ENCODE peak calls at places on chromosomes 2 and 18, in nine cellular contexts. B, P, D, T, F, R, Q, L and H are unnamed samples.
A peak's percentile ranks its signal among the peaks of the same experiment; 100 is the strongest.

GRCh38 chr2:200330351-200331120 is 24.0 kb downstream of the SPATS2L start:
- DNase-seq in B (no peak), R (no peak), T (no peak), P (no peak), D (no peak), Q (no peak), F (no peak), L (no peak), H (no peak)

GRCh38 chr2:179096090-179096489 is 46.2 kb upstream of the CCDC141 start:
- DNase-seq in T (no peak), F (no peak), Q (no peak), R (no peak), P (no peak), B (no peak), L (no peak), D (no peak), H (no peak)

GRCh38 chr18:42114310-42114943 is 159.4 kb downstream of the PIK3C3 start:
- DNase-seq in T (peak; percentile 48), D (peak; percentile 94), Q (no peak), P (peak; percentile 63), L (peak; percentile 28), B (peak; percentile 75), R (peak; percentile 52), F (peak; percentile 76), H (peak; percentile 37)

GRCh38 chr18:50627594-50628542 is 68.0 kb downstream of the MAPK4 start:
- DNase-seq in R (no peak), T (no peak), F (no peak), Q (no peak), P (no peak), D (no peak), L (no peak), B (no peak), H (peak; percentile 70)

GRCh38 chr2:60313470-60314172 is 239.8 kb downstream of the BCL11A start:
- DNase-seq in T (no peak), R (no peak), D (peak; percentile 59), L (no peak), B (no peak), F (no peak), Q (no peak), P (no peak), H (no peak)

GRCh38 chr2:84969511-84970265 is 1.3 kb upstream of the KCMF1 start:
- DNase-seq in Q (no peak), L (no peak), P (no peak), B (peak; percentile 31), R (no peak), T (no peak), F (no peak), D (peak; percentile 76), H (no peak)

GRCh38 chr2:176552456-176553135 is 283.4 kb downstream of the MTX2 start:
- DNase-seq in R (no peak), P (peak; percentile 23), T (no peak), L (no peak), F (no peak), D (peak; percentile 65), Q (no peak), B (peak; percentile 65), H (no peak)

GRCh38 chr2:179861027-179861776 is at the start of gene ZNF385B:
- DNase-seq in D (no peak), T (peak; percentile 58), Q (no peak), P (no peak), L (no peak), R (peak; percentile 16), B (peak; percentile 3), F (no peak), H (peak; percentile 22)

GRCh38 chr2:230408244-230408842 is 7.7 kb upstream of the SP100 start:
- DNase-seq in R (no peak), T (peak; percentile 66), P (peak; percentile 50), L (no peak), Q (no peak), B (peak; percentile 88), D (no peak), F (peak; percentile 53), H (peak; percentile 77)

GRCh38 chr2:213221962-213222361 is 62.3 kb upstream of the SPAG16 start:
- DNase-seq in D (no peak), Q (no peak), T (no peak), B (no peak), R (no peak), L (no peak), P (no peak), F (no peak), H (no peak)

GRCh38 chr18:3213231-3214059 is 6.3 kb downstream of the MYOM1 start:
- DNase-seq in R (no peak), Q (no peak), D (no peak), B (no peak), F (no peak), L (no peak), P (no peak), T (no peak), H (no peak)

GRCh38 chr2:219490186-219490585 is 8.5 kb upstream of the GMPPA start:
- DNase-seq in Q (no peak), R (no peak), L (no peak), F (no peak), D (no peak), T (no peak), B (no peak), P (no peak), H (no peak)

GRCh38 chr2:30362468-30363081 is 84.5 kb upstream of the LCLAT1 start:
- DNase-seq in R (no peak), F (no peak), B (peak; percentile 70), D (no peak), L (no peak), Q (no peak), P (no peak), T (no peak), H (no peak)

GRCh38 chr2:186659383-186659782 is 34.5 kb upstream of the FAM171B start:
- DNase-seq in P (no peak), B (no peak), D (no peak), L (no peak), R (no peak), T (no peak), F (no peak), Q (no peak), H (no peak)

GRCh38 chr2:190119948-190120347 is 57.4 kb upstream of the MSTN start:
- DNase-seq in R (no peak), T (no peak), D (no peak), P (no peak), B (no peak), Q (no peak), F (peak; percentile 8), L (no peak), H (peak; percentile 58)

GRCh38 chr2:68302281-68302680 is 17.5 kb downstream of the CNRIP1 start:
- DNase-seq in T (no peak), B (peak; percentile 39), R (no peak), D (no peak), F (no peak), Q (no peak), P (no peak), L (no peak), H (no peak)

GRCh38 chr2:152497481-152498052 is 162.6 kb downstream of the FMNL2 start:
- DNase-seq in F (peak; percentile 13), T (no peak), L (no peak), D (no peak), P (no peak), R (peak; percentile 66), Q (no peak), B (peak; percentile 61), H (no peak)

DNA sequence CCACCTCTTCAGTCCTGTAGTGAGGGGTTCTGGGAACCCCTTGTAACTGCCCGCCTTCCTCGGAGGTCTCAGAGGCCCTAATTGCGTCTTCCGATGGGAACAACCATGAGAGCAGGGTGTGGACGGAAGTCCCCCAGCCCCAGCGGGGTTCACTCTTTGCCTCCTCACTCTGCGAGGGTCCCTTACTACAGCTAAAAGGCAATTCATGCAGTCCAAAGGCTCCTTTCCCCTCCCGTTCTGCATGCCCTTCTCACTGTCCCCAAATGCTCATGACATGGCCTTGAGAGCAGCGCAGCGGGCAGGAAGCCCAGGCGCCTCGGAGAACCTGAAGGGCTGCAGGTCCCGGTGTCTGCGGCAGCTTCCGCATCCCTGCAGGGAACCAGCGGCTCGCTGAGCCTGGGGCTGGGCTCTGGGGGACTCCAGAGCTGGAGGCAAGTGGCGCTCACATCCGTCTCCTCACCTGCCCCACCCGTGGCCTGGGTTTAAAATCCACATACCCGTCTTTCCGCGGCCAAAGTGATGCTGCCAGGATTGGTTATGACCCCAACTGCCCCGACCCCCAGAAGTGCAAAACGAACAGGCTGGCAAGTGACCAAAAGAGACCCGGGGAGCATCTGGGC is 534 bp upstream of the CIDEA start:
- DNase-seq in D (no peak), T (peak; percentile 39), Q (no peak), R (peak; percentile 59), F (no peak), P (no peak), L (no peak), B (no peak), H (peak; percentile 62)
- H3K27me3 ChIP-seq in D (no peaks in the 10 kb centered on the region), T (no peaks in the 10 kb centered on the region), Q (peaks cover 21% of the 10 kb centered on the region), R (peaks cover 5% of the 10 kb centered on the region), F (peaks cover 49% of the 10 kb centered on the region), P (no peaks in the 10 kb centered on the region), L (no peaks in the 10 kb centered on the region), B (peaks cover 77% of the 10 kb centered on the region), H (no peaks in the 10 kb centered on the region)

GRCh38 chr2:112155331-112156151 is 17.4 kb downstream of the FBLN7 start:
- DNase-seq in L (no peak), B (no peak), P (no peak), T (no peak), D (no peak), F (no peak), R (no peak), Q (no peak), H (no peak)
- H3K27ac ChIP-seq in L (no peak overlapping the region), B (no peak overlapping the region), P (no peak overlapping the region), T (no peak overlapping the region), D (no peak overlapping the region), F (no peak overlapping the region), R (no peak overlapping the region), Q (no peak overlapping the region), H (no peak overlapping the region)

GRCh38 chr2:20181761-20182160 is 43.2 kb downstream of the SDC1 start:
- DNase-seq in R (peak; percentile 4), F (no peak), Q (peak; percentile 50), P (no peak), D (no peak), L (no peak), T (no peak), B (no peak), H (no peak)

GRCh38 chr2:20184067-20184938 is 40.6 kb downstream of the SDC1 start:
- DNase-seq in F (no peak), D (no peak), T (peak; percentile 21), B (peak; percentile 77), Q (peak; percentile 51), R (peak; percentile 58), P (no peak), L (no peak), H (no peak)

GRCh38 chr2:20182241-20182931 is 42.5 kb downstream of the SDC1 start:
- DNase-seq in F (no peak), Q (peak; percentile 88), R (peak; percentile 86), B (peak; percentile 73), T (peak; percentile 72), P (no peak), D (no peak), L (peak; percentile 42), H (no peak)

GRCh38 chr2:20185176-20186022 is 39.5 kb downstream of the SDC1 start:
- DNase-seq in R (no peak), Q (peak; percentile 85), D (no peak), T (peak; percentile 30), F (no peak), B (peak; percentile 69), L (no peak), P (no peak), H (no peak)

GRCh38 chr2:20183373-20183772 is 41.6 kb downstream of the SDC1 start:
- DNase-seq in B (no peak), D (no peak), P (no peak), L (no peak), T (no peak), R (no peak), F (no peak), Q (no peak), H (no peak)
- H3K4me1 ChIP-seq in B (peaks cover 21% of the 10 kb centered on the region), D (peaks cover 19% of the 10 kb centered on the region), P (no peaks in the 10 kb centered on the region), L (peaks cover 30% of the 10 kb centered on the region), T (no peaks in the 10 kb centered on the region), R (peaks cover 49% of the 10 kb centered on the region), F (no peaks in the 10 kb centered on the region), Q (peaks cover 66% of the 10 kb centered on the region), H (no peaks in the 10 kb centered on the region)

GRCh38 chr2:233934524-233934923 is 17.4 kb downstream of the TRPM8 start:
- DNase-seq in B (no peak), L (no peak), Q (no peak), F (no peak), P (no peak), R (no peak), T (no peak), D (peak; percentile 17), H (no peak)
- H3K27me3 ChIP-seq in B (peaks cover 58% of the 10 kb centered on the region), L (no peaks in the 10 kb centered on the region), Q (no peaks in the 10 kb centered on the region), F (peaks cover 33% of the 10 kb centered on the region), P (no peaks in the 10 kb centered on the region), R (peaks cover 7% of the 10 kb centered on the region), T (no peaks in the 10 kb centered on the region), D (no peaks in the 10 kb centered on the region), H (peaks cover 3% of the 10 kb centered on the region)